ENCODE peak calls at places on chromosomes 11 and 22, in six cellular contexts. G is lung; V is heart right ventricle; C is CD8-positive, alpha-beta memory T cell; Y is heart left ventricle; J is pancreas. W is an unnamed sample. For H3K4me1, the result is how much of the 10 kb centered on the place peaks cover.

GRCh38 chr11:130612291-130612802 is 163.9 kb downstream of the ADAMTS15 start:
- DNase-seq in J (no peak), C (no peak), Y (no peak), V (no peak), G (no peak), W (no peak)

GRCh38 chr11:86447763-86448480 is 73.2 kb downstream of the CCDC81 start:
- DNase-seq in Y (no peak), J (no peak), C (no peak), G (no peak), V (no peak), W (no peak)

GRCh38 chr11:47348859-47349258 is 3.6 kb downstream of the MYBPC3 start:
- DNase-seq in J (no peak), V (no peak), C (no peak), Y (peak), G (no peak), W (no peak)

GRCh38 chr22:29689872-29690213 is 30.0 kb upstream of the CABP7 start:
- DNase-seq in C (no peak), V (peak), J (peak), Y (peak), G (peak), W (peak)

GRCh38 chr11:114058871-114059277 is 637 bp upstream of the ZBTB16 start:
- DNase-seq in G (no peak), Y (no peak), C (peak), J (peak), V (no peak), W (no peak)

GRCh38 chr22:29596408-29596807 is 7.0 kb upstream of the NF2 start:
- DNase-seq in G (no peak), C (no peak), J (no peak), Y (no peak), V (no peak), W (no peak)

GRCh38 chr11:1035577-1036283 is 788 bp downstream of the MUC6 start:
- DNase-seq in Y (no peak), G (no peak), V (no peak), C (no peak), J (no peak), W (no peak)

GRCh38 chr11:128095459-128096096 is 491.8 kb downstream of the ETS1 start:
- DNase-seq in G (no peak), C (no peak), J (no peak), V (peak), Y (no peak), W (no peak)

GRCh38 chr11:5808500-5809121 is at the start of gene OR52N2:
- DNase-seq in G (peak), J (peak), C (peak), Y (peak), V (peak), W (peak)

GRCh38 chr22:49349181-49349835 is 478.4 kb downstream of the BRD1 start:
- DNase-seq in Y (no peak), G (no peak), V (no peak), C (no peak), J (no peak), W (no peak)

GRCh38 chr11:128103278-128103873 is 484.0 kb downstream of the ETS1 start:
- DNase-seq in V (no peak), J (no peak), Y (no peak), C (no peak), G (no peak), W (no peak)

GRCh38 chr11:819129-819931 is 616 bp downstream of the PNPLA2 start:
- DNase-seq in J (peak), Y (peak), C (peak), G (peak), V (peak), W (peak)

GRCh38 chr22:20943104-20943933 is 23.7 kb upstream of the AIFM3 start:
- DNase-seq in C (no peak), V (no peak), J (no peak), Y (no peak), G (no peak), W (no peak)

GRCh38 chr11:35548925-35549561 is 23.6 kb upstream of the PAMR1 start:
- DNase-seq in V (no peak), J (no peak), G (no peak), C (no peak), Y (no peak), W (no peak)

GRCh38 chr11:19614370-19614936 is 98.2 kb upstream of the NAV2 start:
- DNase-seq in J (no peak), V (no peak), C (no peak), G (no peak), Y (no peak), W (no peak)

GRCh38 chr11:83191491-83191890 is 2.0 kb upstream of the ANKRD42 start:
- DNase-seq in J (no peak), G (no peak), Y (no peak), C (no peak), V (no peak), W (no peak)

GRCh38 chr11:33207408-33207985 is 46.2 kb upstream of the CSTF3 start:
- DNase-seq in C (no peak), J (no peak), G (peak), Y (peak), V (peak), W (no peak)

GRCh38 chr11:99534812-99535211 is 514.1 kb downstream of the CNTN5 start:
- DNase-seq in G (no peak), J (no peak), Y (no peak), C (no peak), V (no peak), W (no peak)

GRCh38 chr11:40247023-40247422 is 1212.4 kb downstream of the LRRC4C start:
- DNase-seq in C (no peak), V (no peak), J (no peak), G (no peak), Y (no peak), W (no peak)

GRCh38 chr11:124676386-124676785 is 2.7 kb downstream of the SPA17 start:
- DNase-seq in J (no peak), C (no peak), V (peak), Y (peak), G (peak), W (no peak)

GRCh38 chr22:46349681-46350080 is 14.2 kb downstream of the TRMU start:
- DNase-seq in V (no peak), C (no peak), J (no peak), Y (no peak), G (no peak), W (no peak)

GRCh38 chr11:73493838-73494598 is 103.9 kb downstream of the FAM168A start:
- DNase-seq in V (no peak), Y (no peak), G (no peak), J (no peak), C (no peak), W (peak)

GRCh38 chr11:28760676-28761390 is 652.6 kb downstream of the METTL15 start:
- DNase-seq in J (no peak), G (no peak), Y (no peak), C (no peak), V (no peak), W (no peak)

GRCh38 chr11:108662700-108663099 is 2.2 kb upstream of the DDX10 start:
- DNase-seq in J (no peak), G (no peak), Y (no peak), V (no peak), C (no peak), W (no peak)
- H3K4me1 ChIP-seq in J (under half), G (under half), Y (under half), V (under half), C (under half), W (under half)

GRCh38 chr22:42719133-42719532 is 1.5 kb downstream of the A4GALT start:
- DNase-seq in G (no peak), C (no peak), Y (no peak), V (no peak), J (no peak), W (no peak)

GRCh38 chr22:42717197-42717967 is 3.3 kb downstream of the A4GALT start:
- DNase-seq in V (no peak), J (no peak), G (no peak), Y (no peak), C (no peak), W (no peak)

GRCh38 chr22:42719656-42720262 is 911 bp downstream of the A4GALT start:
- DNase-seq in G (no peak), J (no peak), C (no peak), V (no peak), Y (no peak), W (no peak)

GRCh38 chr22:42721045-42721434 is 370 bp upstream of the A4GALT start:
- DNase-seq in Y (no peak), V (no peak), C (no peak), G (no peak), J (no peak), W (no peak)

GRCh38 chr22:42720263-42721044 is at the start of gene A4GALT:
- DNase-seq in Y (peak), J (no peak), C (no peak), G (no peak), V (no peak), W (no peak)
- H3K4me3 ChIP-seq in Y (peak), J (peak), C (no peak), G (peak), V (peak), W (peak)

DNA sequence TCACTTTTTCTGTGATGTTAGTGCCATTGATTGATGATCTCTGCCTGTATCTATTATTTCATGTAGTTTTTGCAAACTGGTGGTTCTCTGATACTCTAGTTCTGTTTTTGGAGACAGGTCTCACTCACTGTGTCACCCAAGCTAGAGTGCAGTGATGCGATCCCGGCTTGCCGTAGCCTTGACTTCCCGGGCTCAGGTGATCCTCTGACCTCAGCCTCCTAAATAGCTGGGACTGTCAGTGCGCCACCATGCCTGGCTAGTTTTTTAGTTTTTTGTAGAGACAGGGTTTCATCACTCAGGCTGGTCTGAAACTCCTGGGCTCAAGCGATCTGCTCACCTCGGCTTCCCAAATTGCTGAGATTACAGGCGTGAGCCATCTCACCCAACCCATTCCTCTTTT is 16.4 kb downstream of the TEAD1 start:
- DNase-seq in J (no peak), V (no peak), Y (no peak), G (no peak), C (no peak), W (no peak)
- H3K4me1 ChIP-seq in J (under half), V (half or more), Y (half or more), G (half or more), C (under half), W (under half)

GRCh38 chr11:118892964-118893363 is 9.3 kb downstream of the CXCR5 start:
- DNase-seq in Y (no peak), C (no peak), G (no peak), V (no peak), J (peak), W (no peak)
- H3K4me3 ChIP-seq in Y (no peak), C (peak), G (no peak), V (no peak), J (no peak), W (no peak)

GRCh38 chr22:41913842-41914534 is 886 bp downstream of the SHISA8 start:
- DNase-seq in V (no peak), C (no peak), J (no peak), G (no peak), Y (no peak), W (no peak)
- H3K4me1 ChIP-seq in V (under half), C (under half), J (under half), G (under half), Y (under half), W (under half)

GRCh38 chr22:32204211-32204855 is 540 bp downstream of the RFPL2 start:
- DNase-seq in G (no peak), V (no peak), C (peak), Y (no peak), J (no peak), W (no peak)

GRCh38 chr22:32203181-32204105 is 1.4 kb downstream of the RFPL2 start:
- DNase-seq in J (no peak), G (peak), V (no peak), Y (no peak), C (no peak), W (no peak)

GRCh38 chr22:32206774-32207758 is 2.2 kb upstream of the RFPL2 start:
- DNase-seq in C (peak), Y (no peak), G (no peak), J (peak), V (no peak), W (peak)

GRCh38 chr22:32205974-32206773 is 1.3 kb upstream of the RFPL2 start:
- DNase-seq in G (no peak), C (no peak), V (no peak), J (no peak), Y (no peak), W (no peak)

DNA sequence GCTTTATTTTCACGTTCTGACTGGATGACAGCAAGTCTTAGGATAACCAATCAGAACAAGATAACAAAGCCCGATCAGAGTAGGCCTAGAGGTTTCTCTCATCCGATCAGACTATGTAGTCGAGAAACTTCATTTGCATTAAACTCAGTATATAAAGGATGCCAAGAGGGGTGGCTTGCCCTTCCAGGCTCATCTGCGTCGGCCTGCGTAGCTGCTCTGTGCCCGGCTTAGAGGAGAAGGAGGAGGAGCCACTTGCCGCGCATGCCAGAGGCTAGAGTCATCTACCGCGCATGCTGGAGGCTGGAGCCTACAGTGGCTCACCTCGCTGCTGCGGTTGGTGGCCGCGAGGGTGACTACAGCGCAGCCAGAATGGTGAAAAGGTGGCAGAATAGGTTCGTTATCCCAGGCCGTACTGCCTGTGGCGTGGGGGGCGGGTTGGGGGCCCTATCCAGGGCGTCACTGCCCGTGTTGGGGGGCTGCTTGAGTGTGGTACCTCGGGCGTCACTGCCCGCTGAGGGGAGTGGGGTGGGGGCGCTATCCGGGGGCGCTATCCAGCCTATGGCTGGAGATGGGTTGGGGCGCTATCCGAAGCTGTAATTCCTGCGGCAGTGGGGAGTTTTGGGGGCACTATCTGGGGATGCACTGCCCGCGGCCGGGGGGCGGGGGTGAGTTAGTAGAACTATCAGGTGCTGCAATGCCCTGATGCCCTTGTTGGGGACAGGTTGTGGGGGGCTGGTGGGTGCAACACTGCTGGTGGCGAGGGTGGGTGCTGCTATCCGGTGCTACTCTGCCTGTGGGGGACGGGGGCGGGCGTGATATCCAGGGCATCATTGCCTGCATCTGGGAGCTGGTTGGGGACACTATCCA is at the start of gene RFPL2:
- DNase-seq in C (peak), G (no peak), J (no peak), V (no peak), Y (no peak), W (no peak)
- H3K4me3 ChIP-seq in C (peak), G (no peak), J (no peak), V (no peak), Y (peak), W (peak)

DNA sequence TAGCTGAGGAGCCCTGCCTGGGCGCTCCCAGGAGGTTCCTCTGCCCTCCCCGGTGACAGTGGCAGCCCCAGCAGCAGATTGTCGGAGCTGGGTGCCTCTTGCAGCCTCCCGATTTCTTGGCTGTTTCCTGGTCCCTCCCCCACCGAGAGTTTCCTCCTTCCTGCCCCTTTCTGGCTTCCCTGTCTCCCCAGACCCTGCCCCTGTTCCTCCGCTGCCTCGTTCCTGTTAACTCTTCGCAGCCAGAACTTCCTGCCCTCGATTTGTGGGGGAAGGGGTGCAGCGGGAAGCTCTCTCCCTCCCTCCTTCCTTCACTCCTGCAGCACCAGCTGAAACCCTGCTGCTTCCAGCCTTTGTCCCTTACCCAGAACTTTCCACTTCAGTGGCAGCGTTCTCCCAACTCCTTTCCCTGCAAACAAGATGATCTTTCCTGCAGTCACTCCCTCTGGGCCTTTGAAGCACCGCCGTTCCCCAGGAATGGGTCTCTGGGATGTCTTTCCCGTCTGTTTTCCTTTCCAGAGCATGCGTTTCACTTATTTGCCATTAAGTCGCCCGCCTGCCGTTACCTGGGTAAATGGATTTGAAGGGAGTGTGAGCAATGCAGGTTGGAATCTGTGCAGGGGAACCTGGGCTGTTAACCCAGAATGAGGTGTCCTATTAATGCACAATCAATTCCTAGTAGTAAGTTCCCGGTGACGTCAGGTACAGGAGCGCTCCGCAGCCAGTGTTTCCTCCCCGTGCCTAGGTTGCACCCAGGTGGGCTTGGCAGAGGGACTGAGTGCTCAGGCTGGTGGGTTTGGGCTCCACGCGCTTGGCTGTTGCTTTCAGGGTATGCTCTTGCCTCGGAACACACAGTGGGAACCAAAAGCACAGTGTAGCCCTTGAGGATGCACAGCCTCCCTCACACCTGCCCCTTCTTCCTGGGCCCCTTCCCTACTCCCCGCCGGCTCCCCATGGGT is 4.3 kb downstream of the GRK2 start:
- DNase-seq in V (peak), Y (peak), G (no peak), J (no peak), C (peak), W (no peak)
- H3K4me1 ChIP-seq in V (half or more), Y (half or more), G (under half), J (under half), C (half or more), W (half or more)

W was measured in prostate gland.